ENCODE peak calls at places on chromosomes 7 and 10, in eight cellular contexts. O is RWPE1; Y is CD4-positive, alpha-beta T cell; H is spleen; N is transverse colon; W is HCT116; P is colonic mucosa; B is esophagus squamous epithelium. G is an unnamed sample.

GRCh38 chr7:107439025-107439424 is 30.8 kb upstream of the GPR22 start:
- DNase-seq in W (no peak), N (no peak), Y (no peak), B (no peak), O (no peak), H (no peak), P (no peak), G (no peak)

GRCh38 chr10:47182934-47183725 is 116.9 kb upstream of the GDF10 start:
- DNase-seq in Y (no peak), N (no peak), O (no peak), W (no peak), P (no peak), B (no peak), H (peak), G (no peak)

GRCh38 chr7:116696707-116697106 is 24.7 kb downstream of the MET start:
- DNase-seq in H (no peak), W (no peak), B (no peak), O (no peak), Y (no peak), N (no peak), P (no peak), G (no peak)

GRCh38 chr7:66308411-66308810 is 103.3 kb downstream of the TPST1 start:
- DNase-seq in P (no peak), Y (no peak), H (no peak), B (no peak), N (no peak), W (no peak), O (no peak), G (no peak)

GRCh38 chr10:5492929-5493576 is 6.3 kb downstream of the CALML5 start:
- DNase-seq in N (no peak), Y (no peak), B (no peak), H (no peak), P (no peak), W (no peak), O (no peak), G (no peak)

GRCh38 chr7:142516038-142516501 is 233.2 kb upstream of the PRSS1 start:
- DNase-seq in P (peak), Y (peak), H (no peak), W (peak), B (no peak), N (peak), O (peak), G (peak)

GRCh38 chr7:18241543-18242231 is 214.0 kb upstream of the PRPS1L1 start:
- DNase-seq in N (no peak), W (no peak), H (no peak), P (no peak), Y (no peak), O (no peak), B (no peak), G (no peak)

GRCh38 chr10:121900443-121901174 is 27.2 kb downstream of the ATE1 start:
- DNase-seq in Y (no peak), N (no peak), W (peak), P (no peak), B (no peak), O (peak), H (no peak), G (no peak)

GRCh38 chr10:63262674-63263073 is 129.5 kb downstream of the NRBF2 start:
- DNase-seq in O (no peak), N (no peak), W (no peak), H (no peak), B (no peak), Y (no peak), P (no peak), G (no peak)

GRCh38 chr10:89454561-89455347 is 40.4 kb downstream of the IFIT5 start:
- DNase-seq in P (no peak), Y (no peak), H (no peak), B (no peak), O (no peak), W (no peak), N (no peak), G (no peak)

GRCh38 chr7:51019891-51020855 is 237.5 kb upstream of the GRB10 start:
- DNase-seq in B (no peak), N (no peak), Y (no peak), O (no peak), P (no peak), H (no peak), W (no peak), G (no peak)

GRCh38 chr7:30212720-30213119 is 71.7 kb upstream of the ZNRF2 start:
- DNase-seq in B (no peak), O (no peak), Y (no peak), P (no peak), W (no peak), H (no peak), N (no peak), G (no peak)

GRCh38 chr10:133247681-133248333 is 10.2 kb downstream of the VENTX start:
- DNase-seq in P (no peak), O (no peak), B (no peak), H (no peak), W (no peak), Y (no peak), N (no peak), G (peak)

GRCh38 chr7:27898735-27899134 is 158.8 kb downstream of the TAX1BP1 start:
- DNase-seq in W (no peak), P (no peak), N (no peak), Y (no peak), O (no peak), H (no peak), B (no peak), G (no peak)

GRCh38 chr7:90396420-90396819 is 6.8 kb upstream of the CLDN12 start:
- DNase-seq in P (no peak), N (no peak), O (no peak), H (no peak), W (no peak), B (no peak), Y (no peak), G (no peak)

GRCh38 chr10:94361161-94361794 is 1.5 kb downstream of the NOC3L start:
- DNase-seq in Y (no peak), W (no peak), P (no peak), N (peak), O (peak), B (no peak), H (no peak), G (no peak)

GRCh38 chr10:100970076-100970913 is 991 bp downstream of the SEMA4G start:
- DNase-seq in W (peak), O (peak), H (peak), B (no peak), Y (no peak), P (peak), N (peak), G (peak)

GRCh38 chr10:28551086-28551485 is 18.2 kb downstream of the WAC start:
- DNase-seq in Y (no peak), B (no peak), P (no peak), N (no peak), W (no peak), O (no peak), H (no peak), G (no peak)

GRCh38 chr10:23081156-23081833 is 14.1 kb upstream of the MSRB2 start:
- DNase-seq in N (no peak), O (no peak), B (no peak), H (no peak), P (no peak), Y (no peak), W (no peak), G (no peak)

GRCh38 chr10:680745-681144 is 8.7 kb downstream of the DIP2C start:
- DNase-seq in Y (no peak), N (no peak), O (no peak), W (no peak), P (no peak), B (no peak), H (no peak), G (no peak)

GRCh38 chr7:90412458-90413184 is 9.4 kb downstream of the CLDN12 start:
- DNase-seq in P (peak), W (peak), H (no peak), N (peak), Y (no peak), B (no peak), O (peak), G (no peak)

GRCh38 chr7:120168066-120168465 is 104.9 kb upstream of the KCND2 start:
- DNase-seq in N (no peak), Y (no peak), B (no peak), H (no peak), W (no peak), P (no peak), O (no peak), G (no peak)

GRCh38 chr10:97792058-97792721 is 20.4 kb upstream of the SFRP5 start:
- DNase-seq in N (peak), O (peak), H (peak), Y (peak), B (no peak), P (peak), W (peak), G (no peak)

GRCh38 chr7:105277341-105277740 is 111.4 kb downstream of the SRPK2 start:
- DNase-seq in W (no peak), N (no peak), P (no peak), Y (no peak), H (no peak), B (no peak), O (peak), G (no peak)

GRCh38 chr7:141575654-141576448 is 24.6 kb downstream of the AGK start:
- DNase-seq in N (no peak), P (no peak), Y (no peak), O (no peak), W (no peak), H (no peak), B (no peak), G (no peak)

GRCh38 chr7:2444476-2444875 is 31.7 kb downstream of the GRIFIN start:
- DNase-seq in N (no peak), P (no peak), H (no peak), O (no peak), Y (no peak), B (no peak), W (no peak), G (no peak)

GRCh38 chr10:33320288-33320687 is 14.2 kb downstream of the NRP1 start:
- DNase-seq in W (no peak), Y (no peak), P (no peak), H (no peak), B (no peak), N (no peak), O (no peak), G (peak)

GRCh38 chr10:83881647-83882046 is 257.7 kb upstream of the GHITM start:
- DNase-seq in P (no peak), N (no peak), H (no peak), W (no peak), B (no peak), Y (no peak), O (no peak), G (no peak)

GRCh38 chr7:22726849-22727792 is at the start of gene IL6:
- DNase-seq in Y (no peak), O (peak), W (no peak), P (peak), H (peak), B (no peak), N (peak), G (peak)

GRCh38 chr10:62437696-62438095 is 63.5 kb downstream of the ZNF365 start:
- DNase-seq in N (no peak), P (peak), O (peak), Y (no peak), H (no peak), W (peak), B (no peak), G (no peak)

GRCh38 chr7:3592438-3593134 is 291.5 kb downstream of the SDK1 start:
- DNase-seq in W (no peak), P (no peak), O (no peak), B (no peak), Y (no peak), H (no peak), N (no peak), G (no peak)

GRCh38 chr7:114789161-114789560 is 132.7 kb upstream of the MDFIC start:
- DNase-seq in N (no peak), Y (no peak), H (no peak), B (no peak), O (no peak), W (no peak), P (no peak), G (no peak)

GRCh38 chr7:88278881-88279280 is 27.8 kb downstream of the STEAP4 start:
- DNase-seq in N (no peak), W (no peak), P (no peak), Y (no peak), H (no peak), B (no peak), O (no peak), G (peak)

GRCh38 chr7:30863694-30864011 is 48.0 kb upstream of the AQP1 start:
- DNase-seq in O (no peak), B (no peak), P (no peak), Y (no peak), W (no peak), N (no peak), H (no peak), G (no peak)

GRCh38 chr7:91264083-91264923 is at the start of gene FZD1:
- DNase-seq in O (peak), N (peak), H (peak), P (peak), Y (no peak), B (peak), W (peak), G (peak)

DNA sequence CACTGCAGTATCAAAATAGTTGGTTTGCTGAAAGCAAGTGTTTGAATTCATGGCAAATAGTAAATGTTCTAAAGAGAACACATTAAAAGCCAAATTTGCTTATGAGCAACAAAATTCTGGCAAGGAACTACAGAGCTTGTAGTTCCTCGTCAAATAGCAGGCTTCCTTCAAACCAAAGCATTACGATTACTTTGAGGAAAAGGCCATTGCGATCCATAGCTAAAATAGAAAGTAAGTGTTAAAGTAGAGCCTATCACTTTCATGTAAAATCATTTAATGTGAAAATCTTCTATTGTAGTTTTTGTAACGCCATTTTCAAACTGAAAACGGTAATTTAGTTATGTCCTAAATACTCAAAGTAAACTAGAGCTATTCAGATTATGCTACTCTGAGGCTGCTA is 20.1 kb downstream of the CACNA2D1 start:
- DNase-seq in O (no peak), H (no peak), Y (no peak), P (no peak), W (no peak), N (no peak), B (no peak), G (no peak)
- H3K27ac ChIP-seq in O (no peak), H (no peak), Y (no peak), P (no peak), W (no peak), N (no peak), B (no peak), G (no peak)

GRCh38 chr7:93799750-93800357 is 90.7 kb downstream of the TFPI2 start:
- DNase-seq in N (no peak), W (no peak), H (no peak), P (no peak), Y (no peak), O (peak), B (no peak), G (no peak)
- TF ChIP-seq CTCF in N (no peak), W (peak), H (no peak), P (no peak), Y (no peak), O (peak), B (no peak), G (peak)

DNA sequence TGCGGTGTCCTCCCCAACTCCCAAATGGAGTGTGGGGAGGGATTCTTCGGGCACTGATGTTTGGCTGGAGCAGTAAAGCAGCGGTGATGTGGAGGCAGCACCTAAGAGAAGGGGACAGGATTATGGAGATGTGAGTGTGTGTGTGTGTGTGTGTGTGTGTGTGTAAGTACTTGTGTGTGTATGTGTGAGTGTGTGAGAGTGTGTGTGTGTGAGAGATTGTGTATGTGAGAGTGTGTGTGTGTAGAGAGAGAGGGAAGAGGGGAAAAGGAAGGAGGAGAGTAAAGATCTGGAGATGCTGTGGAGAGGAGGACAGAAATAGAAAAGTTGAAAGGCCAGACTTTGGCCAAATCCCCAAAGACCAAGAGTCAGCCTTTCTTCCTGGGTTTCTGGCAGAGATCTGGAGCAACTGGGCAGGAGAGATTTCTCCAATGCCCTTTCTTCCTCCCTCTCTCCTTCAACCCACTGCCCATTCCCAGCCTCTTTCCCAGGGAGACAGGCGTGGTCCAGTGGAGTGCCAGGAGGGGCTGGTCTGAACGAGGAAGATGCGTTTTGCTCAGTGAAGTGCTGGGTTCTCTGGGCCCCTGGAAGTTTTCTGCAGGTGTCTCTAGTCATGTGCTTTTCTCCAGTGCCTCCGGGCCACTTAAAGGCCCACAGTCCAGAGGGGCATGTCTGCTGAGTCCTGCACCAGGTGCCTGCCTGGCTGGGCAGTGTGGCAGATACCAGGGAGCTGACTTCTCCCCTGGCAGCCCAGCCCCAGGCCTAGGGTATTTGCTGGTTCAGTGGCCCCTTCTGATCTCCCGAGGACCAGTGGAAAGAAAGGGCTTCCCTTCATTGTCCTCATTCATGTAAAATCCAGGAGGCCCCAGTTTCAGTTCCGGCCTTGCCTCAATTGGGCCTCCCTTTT is 60.5 kb downstream of the HK1 start:
- DNase-seq in Y (no peak), H (no peak), O (no peak), N (no peak), P (no peak), B (no peak), W (no peak), G (no peak)
- H3K27ac ChIP-seq in Y (no peak), H (no peak), O (peak), N (peak), P (no peak), B (peak), W (no peak), G (peak)

GRCh38 chr10:68897336-68897741 is 3.8 kb upstream of the DDX50 start:
- DNase-seq in B (no peak), Y (peak), N (peak), W (peak), H (no peak), P (peak), O (peak), G (peak)
- TF ChIP-seq CTCF in B (peak), Y (peak), N (peak), W (peak), H (peak), P (no peak), O (peak), G (no peak)

GRCh38 chr7:134945711-134946110 is 40.6 kb upstream of the AGBL3 start:
- DNase-seq in B (no peak), N (no peak), O (no peak), W (no peak), Y (no peak), H (no peak), P (no peak), G (no peak)
- H3K27ac ChIP-seq in B (no peak), N (no peak), O (no peak), W (no peak), Y (no peak), H (no peak), P (no peak), G (no peak)

DNA sequence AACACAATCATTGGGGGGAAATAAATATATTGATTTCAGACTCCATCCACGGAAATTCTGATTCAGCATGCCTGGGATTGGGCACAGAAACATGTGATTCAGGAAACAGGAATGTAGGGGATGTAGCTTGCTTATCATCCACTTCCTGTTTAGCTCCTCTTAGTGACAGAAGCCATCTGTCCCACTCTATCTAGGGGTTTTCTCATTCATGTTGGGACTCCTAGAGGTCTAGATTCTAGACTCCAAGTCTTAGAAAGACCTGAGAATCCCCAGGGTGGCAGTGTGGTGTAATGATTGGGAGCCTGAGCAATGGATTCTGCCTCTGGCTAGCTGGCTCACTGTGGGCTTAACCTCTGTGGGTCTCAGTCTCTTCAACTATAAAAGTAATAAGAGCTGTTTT is 67.9 kb downstream of the CDK1 start:
- DNase-seq in B (no peak), W (peak), Y (no peak), N (no peak), H (no peak), O (no peak), P (no peak), G (no peak)
- TF ChIP-seq CTCF in B (no peak), W (no peak), Y (no peak), N (no peak), H (no peak), O (no peak), P (no peak), G (no peak)

GRCh38 chr10:15088428-15089261 is at the start of gene ACBD7:
- DNase-seq in O (peak), Y (peak), W (peak), N (peak), P (peak), H (peak), B (peak), G (peak)
- H3K27ac ChIP-seq in O (peak), Y (no peak), W (no peak), N (no peak), P (no peak), H (no peak), B (peak), G (no peak)

G was measured in upper lobe of left lung.